ENCODE peak calls at places on chromosome 18, in nine cellular contexts. One of them, this sample, is unnamed. For H3K27me3, the result is how much of the 10 kb centered on the place peaks cover.

GRCh38 chr18:79798999-79799370 is 1.2 kb downstream of the KCNG2 start:
- DNase-seq in adrenal gland: no peak
- DNase-seq in thyroid gland: no peak
- DNase-seq in tibial artery: no peak
- DNase-seq in AG04450: no peak
- DNase-seq in hepatocyte: peak
- DNase-seq in ovary: no peak
- DNase-seq in transverse colon: no peak
- DNase-seq in DND-41: no peak
- DNase-seq in this sample: no peak

GRCh38 chr18:78673516-78674321 is 305.9 kb upstream of the SALL3 start:
- DNase-seq in tibial artery: no peak
- DNase-seq in adrenal gland: no peak
- DNase-seq in hepatocyte: no peak
- DNase-seq in transverse colon: no peak
- DNase-seq in AG04450: no peak
- DNase-seq in ovary: no peak
- DNase-seq in thyroid gland: no peak
- DNase-seq in DND-41: no peak
- DNase-seq in this sample: no peak

GRCh38 chr18:9838144-9838877 is 47.5 kb upstream of the TXNDC2 start:
- DNase-seq in ovary: no peak
- DNase-seq in tibial artery: no peak
- DNase-seq in transverse colon: no peak
- DNase-seq in DND-41: no peak
- DNase-seq in adrenal gland: no peak
- DNase-seq in AG04450: no peak
- DNase-seq in hepatocyte: peak
- DNase-seq in thyroid gland: peak
- DNase-seq in this sample: no peak

GRCh38 chr18:79717059-79717458 is 37.5 kb downstream of the CTDP1 start:
- DNase-seq in adrenal gland: no peak
- DNase-seq in AG04450: no peak
- DNase-seq in tibial artery: no peak
- DNase-seq in ovary: no peak
- DNase-seq in thyroid gland: no peak
- DNase-seq in hepatocyte: no peak
- DNase-seq in DND-41: no peak
- DNase-seq in transverse colon: no peak
- DNase-seq in this sample: no peak

GRCh38 chr18:74731097-74731496 is 133.4 kb downstream of the ZNF407 start:
- DNase-seq in AG04450: peak
- DNase-seq in tibial artery: no peak
- DNase-seq in transverse colon: no peak
- DNase-seq in ovary: no peak
- DNase-seq in DND-41: no peak
- DNase-seq in adrenal gland: no peak
- DNase-seq in hepatocyte: no peak
- DNase-seq in thyroid gland: no peak
- DNase-seq in this sample: no peak

GRCh38 chr18:54775686-54776085 is 52.6 kb upstream of the RAB27B start:
- DNase-seq in transverse colon: no peak
- DNase-seq in thyroid gland: no peak
- DNase-seq in DND-41: no peak
- DNase-seq in hepatocyte: no peak
- DNase-seq in AG04450: no peak
- DNase-seq in ovary: no peak
- DNase-seq in tibial artery: no peak
- DNase-seq in adrenal gland: no peak
- DNase-seq in this sample: no peak

GRCh38 chr18:28204154-28204553 is 27.2 kb upstream of the CDH2 start:
- DNase-seq in thyroid gland: no peak
- DNase-seq in ovary: no peak
- DNase-seq in transverse colon: no peak
- DNase-seq in tibial artery: no peak
- DNase-seq in DND-41: no peak
- DNase-seq in hepatocyte: no peak
- DNase-seq in adrenal gland: no peak
- DNase-seq in AG04450: peak
- DNase-seq in this sample: no peak

GRCh38 chr18:43661570-43661969 is 384.3 kb upstream of the SYT4 start:
- DNase-seq in tibial artery: no peak
- DNase-seq in adrenal gland: no peak
- DNase-seq in ovary: no peak
- DNase-seq in AG04450: peak
- DNase-seq in thyroid gland: peak
- DNase-seq in hepatocyte: peak
- DNase-seq in transverse colon: no peak
- DNase-seq in DND-41: peak
- DNase-seq in this sample: no peak

GRCh38 chr18:32918692-32919250 is 145.9 kb upstream of the KLHL14 start:
- DNase-seq in adrenal gland: no peak
- DNase-seq in DND-41: no peak
- DNase-seq in thyroid gland: no peak
- DNase-seq in hepatocyte: no peak
- DNase-seq in ovary: no peak
- DNase-seq in AG04450: no peak
- DNase-seq in tibial artery: no peak
- DNase-seq in transverse colon: no peak
- DNase-seq in this sample: no peak

GRCh38 chr18:32922951-32923430 is 150.2 kb upstream of the KLHL14 start:
- DNase-seq in transverse colon: no peak
- DNase-seq in DND-41: no peak
- DNase-seq in ovary: no peak
- DNase-seq in hepatocyte: no peak
- DNase-seq in AG04450: no peak
- DNase-seq in tibial artery: no peak
- DNase-seq in thyroid gland: no peak
- DNase-seq in adrenal gland: no peak
- DNase-seq in this sample: no peak

GRCh38 chr18:32915526-32915925 is 142.7 kb upstream of the KLHL14 start:
- DNase-seq in tibial artery: no peak
- DNase-seq in transverse colon: no peak
- DNase-seq in AG04450: no peak
- DNase-seq in hepatocyte: no peak
- DNase-seq in ovary: no peak
- DNase-seq in adrenal gland: no peak
- DNase-seq in thyroid gland: no peak
- DNase-seq in DND-41: no peak
- DNase-seq in this sample: no peak

GRCh38 chr18:32919799-32920198 is 147.0 kb upstream of the KLHL14 start:
- DNase-seq in thyroid gland: peak
- DNase-seq in ovary: no peak
- DNase-seq in hepatocyte: peak
- DNase-seq in AG04450: no peak
- DNase-seq in tibial artery: no peak
- DNase-seq in transverse colon: peak
- DNase-seq in adrenal gland: no peak
- DNase-seq in DND-41: peak
- DNase-seq in this sample: no peak

DNA sequence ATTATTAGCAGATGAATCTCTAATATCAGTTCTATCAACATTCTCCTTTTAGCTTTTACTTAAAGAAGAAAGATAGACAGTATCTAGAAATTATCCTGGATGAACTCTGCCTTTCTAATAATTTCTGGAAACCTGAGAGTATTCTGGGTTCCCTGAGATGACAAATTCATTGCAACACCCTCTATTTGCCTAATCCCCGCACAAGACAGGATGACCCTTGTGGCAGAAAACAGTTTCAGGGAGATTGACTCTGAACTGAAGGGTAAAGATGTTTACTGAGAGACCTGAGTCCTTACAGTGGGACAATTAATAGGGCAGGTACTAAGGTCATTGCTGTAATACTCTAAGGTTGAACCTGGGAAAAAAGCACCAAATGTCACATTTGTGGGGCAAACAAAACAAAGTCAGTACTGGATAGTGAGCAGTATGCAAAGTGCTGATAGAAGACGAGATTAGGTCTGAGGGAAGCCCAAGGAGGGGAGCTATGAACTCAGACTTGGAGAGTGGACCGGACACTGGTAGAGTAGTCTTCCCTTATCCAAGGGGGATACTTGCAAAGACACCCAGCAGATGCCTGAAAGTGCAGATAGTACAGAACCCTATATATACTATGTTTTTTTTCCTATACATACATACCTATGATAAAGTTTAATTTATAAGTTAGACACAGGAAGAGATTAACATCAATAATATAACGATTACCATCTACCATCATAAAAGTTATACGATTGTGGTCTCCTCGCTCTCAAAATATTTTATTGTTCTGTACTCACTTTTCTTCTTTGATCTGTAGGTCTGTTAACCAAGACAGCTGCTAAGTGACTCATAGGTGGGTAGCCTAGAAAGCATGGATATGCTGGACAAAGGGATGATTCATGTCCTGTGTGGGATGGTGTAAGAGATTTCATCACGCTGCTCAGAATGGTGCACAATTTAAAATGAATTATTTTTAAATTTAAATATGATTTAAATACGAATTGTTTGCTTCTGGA is 148.3 kb upstream of the KLHL14 start:
- DNase-seq in hepatocyte: peak
- DNase-seq in adrenal gland: peak
- DNase-seq in ovary: no peak
- DNase-seq in tibial artery: no peak
- DNase-seq in AG04450: peak
- DNase-seq in transverse colon: no peak
- DNase-seq in thyroid gland: no peak
- DNase-seq in DND-41: no peak
- DNase-seq in this sample: no peak
- H3K27ac ChIP-seq in hepatocyte: no peak
- H3K27ac ChIP-seq in adrenal gland: no peak
- H3K27ac ChIP-seq in ovary: no peak
- H3K27ac ChIP-seq in tibial artery: no peak
- H3K27ac ChIP-seq in AG04450: no peak
- H3K27ac ChIP-seq in transverse colon: no peak
- H3K27ac ChIP-seq in thyroid gland: no peak
- H3K27ac ChIP-seq in DND-41: no peak
- H3K27ac ChIP-seq in this sample: no peak

GRCh38 chr18:37277753-37278152 is 287.8 kb downstream of the CELF4 start:
- DNase-seq in ovary: no peak
- DNase-seq in transverse colon: no peak
- DNase-seq in hepatocyte: no peak
- DNase-seq in thyroid gland: no peak
- DNase-seq in adrenal gland: no peak
- DNase-seq in DND-41: no peak
- DNase-seq in AG04450: no peak
- DNase-seq in tibial artery: no peak
- DNase-seq in this sample: no peak

GRCh38 chr18:37286801-37287200 is 278.8 kb downstream of the CELF4 start:
- DNase-seq in thyroid gland: no peak
- DNase-seq in AG04450: no peak
- DNase-seq in hepatocyte: no peak
- DNase-seq in ovary: no peak
- DNase-seq in tibial artery: no peak
- DNase-seq in DND-41: no peak
- DNase-seq in adrenal gland: no peak
- DNase-seq in transverse colon: no peak
- DNase-seq in this sample: no peak

GRCh38 chr18:37284260-37284659 is 281.3 kb downstream of the CELF4 start:
- DNase-seq in hepatocyte: no peak
- DNase-seq in transverse colon: no peak
- DNase-seq in DND-41: no peak
- DNase-seq in thyroid gland: no peak
- DNase-seq in AG04450: no peak
- DNase-seq in ovary: no peak
- DNase-seq in adrenal gland: no peak
- DNase-seq in tibial artery: no peak
- DNase-seq in this sample: no peak

GRCh38 chr18:37280701-37281100 is 284.9 kb downstream of the CELF4 start:
- DNase-seq in DND-41: no peak
- DNase-seq in transverse colon: no peak
- DNase-seq in adrenal gland: no peak
- DNase-seq in hepatocyte: no peak
- DNase-seq in tibial artery: no peak
- DNase-seq in ovary: no peak
- DNase-seq in AG04450: no peak
- DNase-seq in thyroid gland: no peak
- DNase-seq in this sample: no peak

DNA sequence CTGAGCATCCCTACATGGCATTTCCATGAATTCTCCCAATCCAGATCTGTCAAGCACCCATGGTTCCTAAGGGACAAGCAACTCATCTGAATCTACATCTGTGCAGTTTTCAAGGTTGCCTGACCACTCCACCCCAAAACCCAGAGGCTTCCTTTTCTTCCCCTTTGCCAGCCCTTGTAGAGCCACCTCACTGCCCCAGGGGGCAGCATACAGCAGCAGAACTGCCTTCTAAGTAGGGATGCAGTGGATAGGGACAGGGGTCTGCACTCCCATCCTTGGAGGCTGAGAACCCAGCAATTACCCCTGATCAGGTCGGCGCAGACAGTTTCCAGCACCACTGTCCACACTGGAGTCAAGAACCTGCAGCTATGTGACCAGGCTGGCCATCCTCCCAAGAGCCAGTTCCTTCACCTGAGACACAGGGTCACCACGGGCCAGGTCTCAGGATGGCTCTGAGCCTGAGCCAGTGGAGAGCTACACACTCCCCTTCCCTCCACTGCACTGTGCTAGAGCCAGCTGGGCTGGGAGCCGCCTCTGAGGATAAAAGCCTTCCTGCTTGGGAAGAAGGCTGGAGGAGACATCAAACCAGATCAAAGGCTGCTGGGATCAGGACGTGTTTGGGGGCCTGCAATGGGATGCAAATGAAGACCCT is 283.1 kb downstream of the CELF4 start:
- DNase-seq in thyroid gland: no peak
- DNase-seq in ovary: no peak
- DNase-seq in tibial artery: no peak
- DNase-seq in hepatocyte: no peak
- DNase-seq in adrenal gland: no peak
- DNase-seq in AG04450: no peak
- DNase-seq in transverse colon: no peak
- DNase-seq in DND-41: no peak
- DNase-seq in this sample: no peak
- H3K27me3 ChIP-seq in thyroid gland: under half
- H3K27me3 ChIP-seq in ovary: under half
- H3K27me3 ChIP-seq in tibial artery: half or more
- H3K27me3 ChIP-seq in hepatocyte: under half
- H3K27me3 ChIP-seq in adrenal gland: under half
- H3K27me3 ChIP-seq in AG04450: under half
- H3K27me3 ChIP-seq in transverse colon: under half
- H3K27me3 ChIP-seq in DND-41: under half
- H3K27me3 ChIP-seq in this sample: under half

GRCh38 chr18:37403100-37403781 is 162.4 kb downstream of the CELF4 start:
- DNase-seq in ovary: no peak
- DNase-seq in tibial artery: no peak
- DNase-seq in AG04450: peak
- DNase-seq in hepatocyte: peak
- DNase-seq in thyroid gland: peak
- DNase-seq in transverse colon: no peak
- DNase-seq in DND-41: no peak
- DNase-seq in adrenal gland: peak
- DNase-seq in this sample: no peak
- H3K4me3 ChIP-seq in ovary: no peak
- H3K4me3 ChIP-seq in tibial artery: no peak
- H3K4me3 ChIP-seq in AG04450: no peak
- H3K4me3 ChIP-seq in hepatocyte: no peak
- H3K4me3 ChIP-seq in thyroid gland: no peak
- H3K4me3 ChIP-seq in transverse colon: no peak
- H3K4me3 ChIP-seq in DND-41: no peak
- H3K4me3 ChIP-seq in adrenal gland: no peak
- H3K4me3 ChIP-seq in this sample: no peak

DNA sequence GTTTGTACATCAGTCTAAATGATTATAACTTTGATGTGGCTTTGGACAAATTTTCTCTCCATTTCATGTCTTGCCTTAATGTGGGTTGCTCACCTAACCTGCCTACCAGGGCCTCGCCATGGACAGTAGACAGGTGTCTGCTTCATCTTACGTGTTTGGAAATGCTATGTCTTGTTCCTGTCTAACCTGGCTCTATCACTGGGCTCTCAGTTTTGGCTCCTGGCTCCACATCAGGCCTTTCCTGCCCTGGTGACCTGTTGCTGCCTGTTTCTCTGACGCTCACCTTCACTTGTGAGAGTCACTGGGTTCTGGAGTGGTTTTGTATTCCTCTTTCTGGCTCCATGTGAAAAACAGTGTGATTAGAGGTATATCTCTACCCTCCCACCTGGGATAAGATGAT is 65.9 kb downstream of the PHLPP1 start:
- DNase-seq in ovary: no peak
- DNase-seq in adrenal gland: no peak
- DNase-seq in AG04450: no peak
- DNase-seq in tibial artery: no peak
- DNase-seq in thyroid gland: peak
- DNase-seq in DND-41: no peak
- DNase-seq in hepatocyte: no peak
- DNase-seq in transverse colon: no peak
- DNase-seq in this sample: no peak
- H3K27ac ChIP-seq in ovary: no peak
- H3K27ac ChIP-seq in adrenal gland: no peak
- H3K27ac ChIP-seq in AG04450: peak
- H3K27ac ChIP-seq in tibial artery: no peak
- H3K27ac ChIP-seq in thyroid gland: peak
- H3K27ac ChIP-seq in DND-41: no peak
- H3K27ac ChIP-seq in hepatocyte: no peak
- H3K27ac ChIP-seq in transverse colon: no peak
- H3K27ac ChIP-seq in this sample: no peak

This sample was measured in CD8-positive, alpha-beta T cell.